ENCODE peak calls at places on chromosome X, in four cellular contexts. N is HCT116, X is K562, M is GM12878. Q is an unnamed sample. For H3K4me1, the result is how much of the 10 kb centered on the place peaks cover.

GRCh38 chrX:53319614-53320542 is 38.5 kb upstream of the IQSEC2 start:
- DNase-seq in N (no peak), X (no peak), M (no peak), Q (no peak)

GRCh38 chrX:131802836-131803626 is 220.1 kb upstream of the STK26 start:
- DNase-seq in N (no peak), X (peak), M (peak), Q (no peak)

GRCh38 chrX:3191186-3191585 is 149.9 kb downstream of the ARSF start:
- DNase-seq in N (no peak), X (no peak), M (no peak), Q (no peak)

GRCh38 chrX:150253946-150254615 is 109.0 kb upstream of the MAMLD1 start:
- DNase-seq in N (no peak), X (no peak), M (no peak), Q (no peak)

GRCh38 chrX:8784162-8784561 is 17.0 kb downstream of the FAM9A start:
- DNase-seq in N (no peak), X (no peak), M (no peak), Q (no peak)

GRCh38 chrX:119155416-119156035 is 27.9 kb upstream of the KIAA1210 start:
- DNase-seq in N (no peak), X (no peak), M (no peak), Q (no peak)

GRCh38 chrX:16950423-16950822 is 4.0 kb downstream of the REPS2 start:
- DNase-seq in N (no peak), X (no peak), M (no peak), Q (no peak)

GRCh38 chrX:340121-340520 is 21.5 kb upstream of the GTPBP6 start:
- DNase-seq in N (no peak), X (no peak), M (no peak), Q (no peak)

GRCh38 chrX:8684201-8684600 is 47.7 kb downstream of the ANOS1 start:
- DNase-seq in N (no peak), X (no peak), M (no peak), Q (no peak)

GRCh38 chrX:124347242-124347641 is 879 bp downstream of the SH2D1A start:
- DNase-seq in N (no peak), X (no peak), M (no peak), Q (no peak)

GRCh38 chrX:24676403-24677024 is 17.2 kb upstream of the POLA1 start:
- DNase-seq in N (no peak), X (peak), M (no peak), Q (no peak)

GRCh38 chrX:42714981-42715688 is 62.8 kb downstream of the PPP1R2C start:
- DNase-seq in N (no peak), X (no peak), M (no peak), Q (peak)

DNA sequence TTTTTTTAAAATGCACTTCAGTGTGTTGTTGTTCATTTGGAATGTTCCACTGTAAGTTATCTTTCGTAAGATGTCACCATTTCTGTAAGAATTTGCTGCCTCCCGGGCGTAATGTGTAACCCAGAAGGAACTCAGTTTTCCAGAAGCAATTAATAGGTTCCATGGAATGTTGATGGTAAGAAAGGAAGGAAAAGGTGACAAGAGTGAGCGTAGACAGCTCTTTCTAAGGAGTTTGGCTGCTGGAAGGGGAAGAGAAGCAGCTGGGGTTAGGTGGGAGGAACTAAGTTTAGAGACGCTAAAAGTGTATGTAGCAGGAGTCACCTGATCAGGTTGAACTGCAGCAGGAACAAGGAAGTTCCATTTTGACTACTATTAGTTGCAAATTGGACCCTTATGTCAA is 35.9 kb downstream of the PNMA5 start:
- DNase-seq in N (no peak), X (no peak), M (no peak), Q (no peak)
- TF ChIP-seq ZNF274 in N (no peak), X (no peak), M (no peak), Q (no peak)

GRCh38 chrX:39899059-39899458 is 198.7 kb downstream of the BCOR start:
- DNase-seq in N (no peak), X (no peak), M (no peak), Q (no peak)

GRCh38 chrX:39898147-39898546 is 199.6 kb downstream of the BCOR start:
- DNase-seq in N (no peak), X (no peak), M (no peak), Q (no peak)

GRCh38 chrX:39896951-39897740 is 200.6 kb downstream of the BCOR start:
- DNase-seq in N (no peak), X (peak), M (no peak), Q (peak)

GRCh38 chrX:39895228-39896110 is 202.3 kb downstream of the BCOR start:
- DNase-seq in N (no peak), X (no peak), M (no peak), Q (no peak)

DNA sequence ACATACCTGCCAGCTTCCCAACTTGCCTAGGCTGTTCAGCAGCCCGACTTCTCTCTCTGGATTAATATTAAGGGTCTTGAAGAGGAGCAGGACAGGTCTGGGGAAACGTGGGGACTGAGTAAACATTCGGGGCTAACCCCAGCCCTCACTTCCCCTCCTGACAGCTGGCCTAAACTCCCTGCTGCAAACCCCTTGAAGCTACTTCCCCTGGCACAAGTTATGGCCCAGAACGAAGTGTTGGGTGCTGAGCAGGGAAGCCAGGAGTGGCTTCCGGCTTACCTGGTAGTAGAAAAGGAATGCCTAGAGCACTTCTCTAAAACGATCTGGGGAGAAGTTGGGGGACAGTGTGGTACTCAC is 200.0 kb downstream of the BCOR start:
- DNase-seq in N (no peak), X (no peak), M (no peak), Q (no peak)
- H3K4me1 ChIP-seq in N (under half), X (under half), M (under half), Q (under half)

GRCh38 chrX:102154218-102154860 is 1.4 kb downstream of the BEX5 start:
- DNase-seq in N (no peak), X (peak), M (no peak), Q (no peak)

GRCh38 chrX:102155806-102156179 is at the start of gene BEX5:
- DNase-seq in N (no peak), X (peak), M (no peak), Q (peak)

DNA sequence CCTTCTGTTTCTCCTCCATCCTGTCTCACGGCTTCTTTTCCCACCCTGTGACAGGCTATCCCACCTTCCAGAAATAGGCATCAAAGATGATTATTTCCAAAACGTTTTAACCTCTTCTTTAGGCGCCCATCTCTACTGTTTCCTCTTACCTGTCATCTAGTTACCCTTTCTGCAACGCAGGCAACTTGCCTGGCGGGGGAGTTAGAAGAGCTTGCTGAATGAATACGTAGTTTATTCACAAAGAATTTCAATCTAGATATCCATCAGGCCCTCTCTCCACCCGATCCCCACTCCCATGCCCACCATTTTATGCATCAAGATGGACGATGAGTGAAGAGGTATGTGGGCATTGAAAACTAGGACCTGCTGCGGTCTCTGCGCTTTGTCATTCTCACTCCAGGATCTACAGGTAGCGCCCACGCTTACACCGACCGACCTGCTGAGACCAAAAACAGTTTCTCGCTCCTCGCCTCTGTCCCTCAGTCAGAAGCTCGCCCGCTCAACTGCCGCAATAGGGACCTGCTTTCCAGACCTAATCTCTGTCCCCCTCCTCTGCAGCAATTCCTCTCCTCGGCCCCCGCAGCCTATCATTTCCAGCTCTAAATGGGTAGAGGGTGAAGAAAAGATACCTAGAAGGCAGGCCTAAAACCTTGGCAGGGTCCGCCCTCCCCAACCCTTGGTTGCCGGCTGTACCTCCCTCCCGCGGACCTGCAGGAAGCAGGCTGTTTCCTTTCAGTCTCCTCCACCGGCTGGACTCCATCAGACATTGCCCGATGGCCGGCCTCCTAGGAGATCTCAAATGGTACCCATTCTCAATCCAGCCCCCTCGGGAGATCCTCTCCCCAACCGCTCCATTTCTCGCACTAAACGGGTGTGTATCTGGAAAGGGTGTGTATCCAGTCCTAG is 624 bp downstream of the BEX5 start:
- DNase-seq in N (no peak), X (no peak), M (no peak), Q (no peak)
- TF ChIP-seq ZNF274 in N (no peak), X (no peak), M (no peak), Q (no peak)

GRCh38 chrX:110172215-110172614 is 145.7 kb downstream of the AMMECR1 start:
- DNase-seq in N (no peak), X (no peak), M (peak), Q (no peak)
- H3K4me1 ChIP-seq in N (under half), X (under half), M (under half), Q (under half)